ENCODE peak calls at places on chromosomes 4 and X, in five cellular contexts. A is GM12865, K is AG10803, Q is stomach, L is NB4. N is an unnamed sample.

GRCh38 chrX:149830192-149830873 is 48.6 kb downstream of the MAGEA9 start:
- DNase-seq in A (peak; percentile 20), K (peak; percentile 21), Q (no peak), L (no peak), N (peak; percentile 24)

GRCh38 chrX:57933321-57933720 is 23.1 kb upstream of the ZXDA start:
- DNase-seq in A (no peak), K (no peak), Q (no peak), L (no peak), N (no peak)

GRCh38 chrX:85379174-85379907 is at the start of gene POF1B:
- DNase-seq in A (peak; percentile 41), K (no peak), Q (peak; percentile 73), L (no peak), N (no peak)

GRCh38 chr4:8051644-8052043 is 107.0 kb downstream of the ABLIM2 start:
- DNase-seq in A (no peak), K (no peak), Q (no peak), L (no peak), N (no peak)

GRCh38 chr4:8917868-8918783 is 46.5 kb upstream of the HMX1 start:
- DNase-seq in A (peak; percentile 52), K (peak; percentile 15), Q (peak; percentile 66), L (peak; percentile 73), N (no peak)

GRCh38 chrX:16175329-16175728 is 8.0 kb downstream of the MAGEB17 start:
- DNase-seq in A (no peak), K (no peak), Q (no peak), L (no peak), N (no peak)

GRCh38 chrX:24619647-24620046 is 27.5 kb downstream of the PCYT1B start:
- DNase-seq in A (peak; percentile 7), K (peak; percentile 39), Q (no peak), L (no peak), N (peak; percentile 52)

GRCh38 chr4:114229721-114230120 is 250.3 kb upstream of the ARSJ start:
- DNase-seq in A (no peak), K (no peak), Q (no peak), L (no peak), N (no peak)